ENCODE peak calls at places on chromosomes 6 and 20, in nine cellular contexts. One of them, this sample, is unnamed.

GRCh38 chr20:38855356-38855755 is 49.9 kb downstream of the PPP1R16B start:
- DNase-seq in GM13976: no peak
- DNase-seq in ovary: no peak
- DNase-seq in esophagus muscularis mucosa: no peak
- DNase-seq in AG04449: peak; percentile 1
- DNase-seq in tibial artery: no peak
- DNase-seq in A549: no peak
- DNase-seq in fibroblast of lung: no peak
- DNase-seq in chondrocyte: no peak
- DNase-seq in this sample: no peak

GRCh38 chr6:29953706-29954105 is 11.4 kb downstream of the HLA-A start:
- DNase-seq in A549: no peak
- DNase-seq in AG04449: no peak
- DNase-seq in fibroblast of lung: no peak
- DNase-seq in chondrocyte: no peak
- DNase-seq in esophagus muscularis mucosa: no peak
- DNase-seq in tibial artery: no peak
- DNase-seq in ovary: no peak
- DNase-seq in GM13976: no peak
- DNase-seq in this sample: no peak

GRCh38 chr20:2890743-2891142 is 17.5 kb downstream of the PTPRA start:
- DNase-seq in GM13976: no peak
- DNase-seq in tibial artery: no peak
- DNase-seq in AG04449: no peak
- DNase-seq in A549: no peak
- DNase-seq in fibroblast of lung: no peak
- DNase-seq in chondrocyte: no peak
- DNase-seq in ovary: no peak
- DNase-seq in esophagus muscularis mucosa: no peak
- DNase-seq in this sample: no peak

GRCh38 chr20:32343438-32343837 is 14.7 kb upstream of the ASXL1 start:
- DNase-seq in tibial artery: no peak
- DNase-seq in AG04449: no peak
- DNase-seq in GM13976: no peak
- DNase-seq in fibroblast of lung: peak; percentile 87
- DNase-seq in esophagus muscularis mucosa: no peak
- DNase-seq in ovary: no peak
- DNase-seq in A549: no peak
- DNase-seq in chondrocyte: no peak
- DNase-seq in this sample: peak; percentile 68

GRCh38 chr6:31940256-31940664 is 5.6 kb upstream of the CFB start:
- DNase-seq in chondrocyte: no peak
- DNase-seq in ovary: no peak
- DNase-seq in fibroblast of lung: no peak
- DNase-seq in A549: no peak
- DNase-seq in AG04449: no peak
- DNase-seq in tibial artery: no peak
- DNase-seq in GM13976: no peak
- DNase-seq in esophagus muscularis mucosa: no peak
- DNase-seq in this sample: no peak

GRCh38 chr20:63736893-63737689 is 627 bp downstream of the LIME1 start:
- DNase-seq in tibial artery: peak; percentile 67
- DNase-seq in ovary: peak; percentile 45
- DNase-seq in fibroblast of lung: no peak
- DNase-seq in AG04449: no peak
- DNase-seq in GM13976: peak; percentile 58
- DNase-seq in esophagus muscularis mucosa: no peak
- DNase-seq in A549: no peak
- DNase-seq in chondrocyte: peak; percentile 83
- DNase-seq in this sample: peak; percentile 89

GRCh38 chr6:147382945-147383554 is 125.4 kb upstream of the SAMD5 start:
- DNase-seq in fibroblast of lung: peak; percentile 59
- DNase-seq in GM13976: no peak
- DNase-seq in AG04449: no peak
- DNase-seq in chondrocyte: no peak
- DNase-seq in A549: peak; percentile 21
- DNase-seq in ovary: no peak
- DNase-seq in tibial artery: no peak
- DNase-seq in esophagus muscularis mucosa: no peak
- DNase-seq in this sample: no peak

GRCh38 chr6:34457392-34457746 is 8.5 kb upstream of the PACSIN1 start:
- DNase-seq in chondrocyte: no peak
- DNase-seq in ovary: no peak
- DNase-seq in AG04449: no peak
- DNase-seq in esophagus muscularis mucosa: no peak
- DNase-seq in fibroblast of lung: no peak
- DNase-seq in tibial artery: no peak
- DNase-seq in GM13976: no peak
- DNase-seq in A549: no peak
- DNase-seq in this sample: no peak

GRCh38 chr20:58651823-58652605 is 931 bp downstream of the STX16 start:
- DNase-seq in A549: peak; percentile 48
- DNase-seq in esophagus muscularis mucosa: peak; percentile 94
- DNase-seq in ovary: peak; percentile 36
- DNase-seq in GM13976: peak; percentile 86
- DNase-seq in tibial artery: no peak
- DNase-seq in chondrocyte: no peak
- DNase-seq in fibroblast of lung: peak; percentile 80
- DNase-seq in AG04449: peak; percentile 7
- DNase-seq in this sample: peak; percentile 74

GRCh38 chr6:162344935-162345599 is 382.5 kb downstream of the PRKN start:
- DNase-seq in tibial artery: no peak
- DNase-seq in AG04449: no peak
- DNase-seq in A549: no peak
- DNase-seq in fibroblast of lung: peak; percentile 74
- DNase-seq in esophagus muscularis mucosa: no peak
- DNase-seq in GM13976: no peak
- DNase-seq in ovary: no peak
- DNase-seq in chondrocyte: no peak
- DNase-seq in this sample: no peak

GRCh38 chr20:52494244-52494643 is 302.7 kb upstream of the ZFP64 start:
- DNase-seq in ovary: no peak
- DNase-seq in esophagus muscularis mucosa: no peak
- DNase-seq in A549: peak; percentile 10
- DNase-seq in fibroblast of lung: peak; percentile 79
- DNase-seq in AG04449: peak; percentile 95
- DNase-seq in tibial artery: no peak
- DNase-seq in chondrocyte: no peak
- DNase-seq in GM13976: no peak
- DNase-seq in this sample: peak; percentile 99

GRCh38 chr6:119312875-119313338 is 36.7 kb downstream of the MAN1A1 start:
- DNase-seq in tibial artery: no peak
- DNase-seq in AG04449: no peak
- DNase-seq in ovary: no peak
- DNase-seq in esophagus muscularis mucosa: no peak
- DNase-seq in GM13976: no peak
- DNase-seq in A549: no peak
- DNase-seq in chondrocyte: no peak
- DNase-seq in fibroblast of lung: no peak
- DNase-seq in this sample: no peak

GRCh38 chr20:7926767-7927166 is 13.5 kb downstream of the HAO1 start:
- DNase-seq in chondrocyte: no peak
- DNase-seq in AG04449: peak; percentile 10
- DNase-seq in fibroblast of lung: peak; percentile 57
- DNase-seq in tibial artery: no peak
- DNase-seq in GM13976: no peak
- DNase-seq in A549: peak; percentile 44
- DNase-seq in ovary: no peak
- DNase-seq in esophagus muscularis mucosa: no peak
- DNase-seq in this sample: no peak

GRCh38 chr6:13268914-13269532 is 59.3 kb downstream of the TBC1D7 start:
- DNase-seq in GM13976: no peak
- DNase-seq in chondrocyte: no peak
- DNase-seq in ovary: no peak
- DNase-seq in fibroblast of lung: peak; percentile 17
- DNase-seq in tibial artery: peak; percentile 27
- DNase-seq in A549: no peak
- DNase-seq in esophagus muscularis mucosa: no peak
- DNase-seq in AG04449: peak; percentile 31
- DNase-seq in this sample: no peak

GRCh38 chr20:401682-402495 is 6.2 kb upstream of the RBCK1 start:
- DNase-seq in esophagus muscularis mucosa: no peak
- DNase-seq in chondrocyte: no peak
- DNase-seq in AG04449: no peak
- DNase-seq in GM13976: no peak
- DNase-seq in A549: peak; percentile 100
- DNase-seq in ovary: no peak
- DNase-seq in tibial artery: peak; percentile 2
- DNase-seq in fibroblast of lung: peak; percentile 83
- DNase-seq in this sample: peak; percentile 80

GRCh38 chr20:404088-404487 is 4.0 kb upstream of the RBCK1 start:
- DNase-seq in ovary: no peak
- DNase-seq in esophagus muscularis mucosa: no peak
- DNase-seq in tibial artery: no peak
- DNase-seq in GM13976: no peak
- DNase-seq in chondrocyte: no peak
- DNase-seq in A549: no peak
- DNase-seq in fibroblast of lung: no peak
- DNase-seq in AG04449: no peak
- DNase-seq in this sample: no peak

GRCh38 chr20:403582-403957 is 4.5 kb upstream of the RBCK1 start:
- DNase-seq in A549: no peak
- DNase-seq in tibial artery: no peak
- DNase-seq in fibroblast of lung: no peak
- DNase-seq in GM13976: no peak
- DNase-seq in ovary: no peak
- DNase-seq in chondrocyte: no peak
- DNase-seq in esophagus muscularis mucosa: no peak
- DNase-seq in AG04449: no peak
- DNase-seq in this sample: no peak

GRCh38 chr20:402496-402885 is 5.6 kb upstream of the RBCK1 start:
- DNase-seq in A549: no peak
- DNase-seq in ovary: no peak
- DNase-seq in GM13976: no peak
- DNase-seq in chondrocyte: no peak
- DNase-seq in fibroblast of lung: no peak
- DNase-seq in tibial artery: no peak
- DNase-seq in AG04449: no peak
- DNase-seq in esophagus muscularis mucosa: no peak
- DNase-seq in this sample: no peak

GRCh38 chr20:402898-403581 is 5.1 kb upstream of the RBCK1 start:
- DNase-seq in esophagus muscularis mucosa: no peak
- DNase-seq in chondrocyte: no peak
- DNase-seq in fibroblast of lung: no peak
- DNase-seq in GM13976: no peak
- DNase-seq in AG04449: no peak
- DNase-seq in tibial artery: peak; percentile 42
- DNase-seq in A549: no peak
- DNase-seq in ovary: no peak
- DNase-seq in this sample: no peak
- TF ChIP-seq CTCF in esophagus muscularis mucosa: no peak
- TF ChIP-seq CTCF in chondrocyte: no peak
- TF ChIP-seq CTCF in fibroblast of lung: no peak
- TF ChIP-seq CTCF in GM13976: no peak
- TF ChIP-seq CTCF in AG04449: no peak
- TF ChIP-seq CTCF in tibial artery: no peak
- TF ChIP-seq CTCF in A549: no peak
- TF ChIP-seq CTCF in ovary: no peak
- TF ChIP-seq CTCF in this sample: no peak

DNA sequence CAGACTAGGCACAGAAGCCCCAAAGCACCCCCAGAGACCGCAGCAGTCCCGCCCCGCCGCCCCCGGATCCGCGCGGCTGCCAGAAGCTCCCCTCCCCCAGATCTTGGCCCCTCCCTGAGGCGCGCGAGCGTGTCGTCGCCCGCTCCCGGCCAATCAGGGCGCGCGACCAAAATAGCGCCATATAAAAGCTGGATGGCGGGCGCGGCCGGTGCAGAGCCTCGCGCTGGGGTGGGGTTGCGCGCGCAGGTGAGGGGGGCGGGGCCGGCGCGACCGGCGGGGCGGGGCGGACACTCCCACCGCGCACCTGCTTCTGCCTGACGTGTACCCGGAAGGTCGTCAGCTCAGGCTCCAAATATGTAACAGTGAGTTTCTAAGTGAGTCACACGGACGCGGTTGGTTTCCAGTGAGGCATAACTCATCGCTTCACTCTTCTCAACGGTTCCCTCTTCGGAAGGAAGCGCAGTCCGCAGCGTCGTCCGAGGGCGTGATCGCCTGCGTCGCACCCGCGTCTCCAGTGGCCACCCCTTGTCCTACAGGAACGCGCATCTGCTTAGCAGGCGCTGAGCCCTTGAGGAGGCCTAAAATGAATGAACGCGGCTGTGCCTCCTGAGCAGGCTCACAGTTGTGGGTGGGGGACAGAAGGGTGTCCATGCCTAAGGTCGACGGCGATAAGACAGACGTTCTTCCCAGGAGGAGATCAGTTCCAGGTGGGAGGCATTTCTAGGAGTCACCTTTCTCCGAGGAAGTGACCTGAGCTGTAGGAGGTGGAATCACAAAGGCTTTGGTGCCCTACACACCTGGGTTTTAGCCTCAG is 50.6 kb upstream of the EZR start:
- DNase-seq in AG04449: no peak
- DNase-seq in chondrocyte: no peak
- DNase-seq in ovary: peak; percentile 88
- DNase-seq in esophagus muscularis mucosa: peak; percentile 97
- DNase-seq in A549: peak; percentile 97
- DNase-seq in tibial artery: peak; percentile 86
- DNase-seq in GM13976: peak; percentile 98
- DNase-seq in fibroblast of lung: peak; percentile 81
- DNase-seq in this sample: peak; percentile 94
- TF ChIP-seq CTCF in AG04449: peak; percentile 16
- TF ChIP-seq CTCF in chondrocyte: peak; percentile 13
- TF ChIP-seq CTCF in ovary: no peak
- TF ChIP-seq CTCF in esophagus muscularis mucosa: peak; percentile 27
- TF ChIP-seq CTCF in A549: no peak
- TF ChIP-seq CTCF in tibial artery: no peak
- TF ChIP-seq CTCF in GM13976: peak; percentile 31
- TF ChIP-seq CTCF in fibroblast of lung: no peak
- TF ChIP-seq CTCF in this sample: no peak

GRCh38 chr6:53616450-53617357 is 48.9 kb downstream of the KLHL31 start:
- DNase-seq in tibial artery: no peak
- DNase-seq in ovary: no peak
- DNase-seq in esophagus muscularis mucosa: no peak
- DNase-seq in A549: peak; percentile 76
- DNase-seq in GM13976: no peak
- DNase-seq in AG04449: no peak
- DNase-seq in chondrocyte: no peak
- DNase-seq in fibroblast of lung: no peak
- DNase-seq in this sample: no peak
- TF ChIP-seq CTCF in tibial artery: no peak
- TF ChIP-seq CTCF in ovary: no peak
- TF ChIP-seq CTCF in esophagus muscularis mucosa: no peak
- TF ChIP-seq CTCF in A549: no peak
- TF ChIP-seq CTCF in GM13976: no peak
- TF ChIP-seq CTCF in AG04449: no peak
- TF ChIP-seq CTCF in chondrocyte: no peak
- TF ChIP-seq CTCF in fibroblast of lung: no peak
- TF ChIP-seq CTCF in this sample: no peak

DNA sequence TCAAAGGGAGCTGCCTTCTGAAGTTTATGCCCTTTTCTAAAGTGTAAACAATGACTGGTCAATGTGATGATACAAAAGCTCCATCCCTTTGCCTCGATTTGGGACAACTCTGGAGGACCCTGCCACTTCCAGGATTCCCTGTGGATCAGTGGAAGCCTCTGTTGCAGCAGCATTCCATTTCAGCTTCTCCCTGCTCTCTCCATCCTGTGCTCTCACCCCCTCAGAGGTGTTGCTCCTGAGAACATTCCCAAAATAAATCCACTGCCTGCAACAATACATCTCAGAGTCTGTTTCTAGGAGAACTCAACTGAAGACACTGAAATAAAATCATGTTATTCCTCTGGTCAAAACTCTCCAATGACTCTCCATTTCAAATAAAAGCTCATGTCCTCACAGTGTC is 263.6 kb downstream of the HACE1 start:
- DNase-seq in GM13976: no peak
- DNase-seq in esophagus muscularis mucosa: no peak
- DNase-seq in ovary: no peak
- DNase-seq in chondrocyte: no peak
- DNase-seq in tibial artery: no peak
- DNase-seq in fibroblast of lung: no peak
- DNase-seq in A549: no peak
- DNase-seq in AG04449: no peak
- DNase-seq in this sample: no peak
- TF ChIP-seq CTCF in GM13976: no peak
- TF ChIP-seq CTCF in esophagus muscularis mucosa: no peak
- TF ChIP-seq CTCF in ovary: no peak
- TF ChIP-seq CTCF in chondrocyte: no peak
- TF ChIP-seq CTCF in tibial artery: no peak
- TF ChIP-seq CTCF in fibroblast of lung: no peak
- TF ChIP-seq CTCF in A549: no peak
- TF ChIP-seq CTCF in AG04449: no peak
- TF ChIP-seq CTCF in this sample: no peak

This sample was measured in RWPE2.